ENCODE peak calls at places on chromosomes 1 and 21, in five cellular contexts. T is fibroblast of lung, E is heart left ventricle, O is kidney epithelial cell, K is endodermal cell. H is an unnamed sample.

GRCh38 chr1:241605146-241605805 is 34.9 kb downstream of the CHML start:
- DNase-seq in O (no peak), T (no peak), K (peak), E (no peak), H (no peak)

GRCh38 chr1:13911697-13912619 is 212.0 kb downstream of the PRDM2 start:
- DNase-seq in K (no peak), E (no peak), O (no peak), T (no peak), H (no peak)

GRCh38 chr1:93774707-93775106 is 93.1 kb upstream of the BCAR3 start:
- DNase-seq in K (no peak), E (no peak), T (peak), O (no peak), H (no peak)

GRCh38 chr1:115179397-115179835 is 90.1 kb upstream of the TSPAN2 start:
- DNase-seq in E (no peak), T (peak), O (peak), K (no peak), H (peak)

GRCh38 chr1:224707849-224708725 is 92.0 kb downstream of the CNIH3 start:
- DNase-seq in K (no peak), O (no peak), T (peak), E (no peak), H (peak)

GRCh38 chr1:171740987-171741871 is 636 bp downstream of the VAMP4 start:
- DNase-seq in K (peak), T (peak), O (no peak), E (peak), H (peak)

GRCh38 chr1:40792036-40792435 is 8.4 kb downstream of the KCNQ4 start:
- DNase-seq in E (no peak), T (no peak), K (no peak), O (no peak), H (no peak)

GRCh38 chr1:6475381-6476133 is 9.6 kb upstream of the TNFRSF25 start:
- DNase-seq in O (no peak), T (no peak), K (peak), E (peak), H (no peak)

GRCh38 chr1:19384113-19384512 is 72.0 kb downstream of the SLC66A1 start:
- DNase-seq in K (no peak), O (no peak), E (peak), T (peak), H (peak)

GRCh38 chr1:218479436-218480115 is 134.4 kb downstream of the TGFB2 start:
- DNase-seq in T (peak), E (no peak), K (no peak), O (no peak), H (no peak)

GRCh38 chr21:45534591-45535331 is 7.5 kb downstream of the SLC19A1 start:
- DNase-seq in K (peak), T (peak), E (peak), O (no peak), H (no peak)

GRCh38 chr1:197994907-197995407 is 77.8 kb downstream of the LHX9 start:
- DNase-seq in T (no peak), K (no peak), E (no peak), O (peak), H (no peak)

GRCh38 chr1:204072951-204073836 is at the start of gene SOX13:
- DNase-seq in E (peak), T (peak), K (peak), O (peak), H (peak)

GRCh38 chr1:7526196-7526866 is 244.8 kb upstream of the VAMP3 start:
- DNase-seq in T (peak), E (no peak), O (no peak), K (no peak), H (no peak)

GRCh38 chr21:31766895-31767294 is 35.0 kb upstream of the SCAF4 start:
- DNase-seq in O (no peak), T (no peak), K (no peak), E (no peak), H (no peak)

GRCh38 chr1:88697503-88697902 is 13.4 kb downstream of the PKN2 start:
- DNase-seq in O (no peak), K (no peak), E (no peak), T (peak), H (peak)

GRCh38 chr21:42735944-42736343 is 82.5 kb downstream of the PDE9A start:
- DNase-seq in K (peak), E (no peak), O (no peak), T (no peak), H (no peak)

GRCh38 chr1:67840449-67840848 is 7.2 kb upstream of the GNG12 start:
- DNase-seq in O (peak), E (no peak), K (no peak), T (peak), H (peak)

GRCh38 chr1:203069028-203069804 is 16.6 kb downstream of the MYOG start:
- DNase-seq in E (peak), O (no peak), K (no peak), T (no peak), H (peak)

GRCh38 chr21:25638634-25639166 is 358 bp upstream of the JAM2 start:
- DNase-seq in T (peak), E (no peak), O (no peak), K (no peak), H (peak)

GRCh38 chr21:25643486-25643885 is 4.4 kb downstream of the JAM2 start:
- DNase-seq in K (no peak), O (no peak), E (no peak), T (no peak), H (no peak)

GRCh38 chr21:25639922-25640670 is 1.0 kb downstream of the JAM2 start:
- DNase-seq in T (peak), O (no peak), K (peak), E (peak), H (no peak)

GRCh38 chr21:25639167-25639921 is at the start of gene JAM2:
- DNase-seq in K (peak), T (peak), O (no peak), E (peak), H (no peak)

GRCh38 chr21:25640671-25641292 is 1.7 kb downstream of the JAM2 start:
- DNase-seq in E (no peak), O (no peak), T (no peak), K (no peak), H (peak)
- H3K4me3 ChIP-seq in E (peak), O (no peak), T (peak), K (peak), H (peak)

GRCh38 chr1:201433609-201434008 is 12.1 kb upstream of the TNNI1 start:
- DNase-seq in T (no peak), O (no peak), K (no peak), E (no peak), H (no peak)
- TF ChIP-seq CTCF in T (no peak), O (no peak), K (no peak), E (no peak), H (no peak)

GRCh38 chr1:23485002-23485332 is 988 bp upstream of the ASAP3 start:
- DNase-seq in T (no peak), E (no peak), K (no peak), O (no peak), H (no peak)
- H3K4me3 ChIP-seq in T (peak), E (peak), K (peak), O (no peak), H (peak)

GRCh38 chr1:103326595-103326994 is 198.9 kb upstream of the RNPC3 start:
- DNase-seq in O (no peak), E (no peak), T (peak), K (no peak), H (no peak)
- TF ChIP-seq CTCF in O (no peak), E (no peak), T (no peak), K (no peak), H (no peak)

GRCh38 chr1:11653101-11653601 is 1.1 kb downstream of the FBXO2 start:
- DNase-seq in O (no peak), E (no peak), K (peak), T (peak), H (no peak)

GRCh38 chr1:11655263-11656079 is 794 bp downstream of the FBXO44 start:
- DNase-seq in K (peak), O (no peak), T (no peak), E (no peak), H (no peak)

GRCh38 chr1:11652203-11652780 is 1.9 kb downstream of the FBXO2 start:
- DNase-seq in K (no peak), O (no peak), E (no peak), T (no peak), H (no peak)

GRCh38 chr1:11654571-11655262 is at the start of gene FBXO44:
- DNase-seq in T (no peak), E (peak), O (no peak), K (peak), H (peak)

DNA sequence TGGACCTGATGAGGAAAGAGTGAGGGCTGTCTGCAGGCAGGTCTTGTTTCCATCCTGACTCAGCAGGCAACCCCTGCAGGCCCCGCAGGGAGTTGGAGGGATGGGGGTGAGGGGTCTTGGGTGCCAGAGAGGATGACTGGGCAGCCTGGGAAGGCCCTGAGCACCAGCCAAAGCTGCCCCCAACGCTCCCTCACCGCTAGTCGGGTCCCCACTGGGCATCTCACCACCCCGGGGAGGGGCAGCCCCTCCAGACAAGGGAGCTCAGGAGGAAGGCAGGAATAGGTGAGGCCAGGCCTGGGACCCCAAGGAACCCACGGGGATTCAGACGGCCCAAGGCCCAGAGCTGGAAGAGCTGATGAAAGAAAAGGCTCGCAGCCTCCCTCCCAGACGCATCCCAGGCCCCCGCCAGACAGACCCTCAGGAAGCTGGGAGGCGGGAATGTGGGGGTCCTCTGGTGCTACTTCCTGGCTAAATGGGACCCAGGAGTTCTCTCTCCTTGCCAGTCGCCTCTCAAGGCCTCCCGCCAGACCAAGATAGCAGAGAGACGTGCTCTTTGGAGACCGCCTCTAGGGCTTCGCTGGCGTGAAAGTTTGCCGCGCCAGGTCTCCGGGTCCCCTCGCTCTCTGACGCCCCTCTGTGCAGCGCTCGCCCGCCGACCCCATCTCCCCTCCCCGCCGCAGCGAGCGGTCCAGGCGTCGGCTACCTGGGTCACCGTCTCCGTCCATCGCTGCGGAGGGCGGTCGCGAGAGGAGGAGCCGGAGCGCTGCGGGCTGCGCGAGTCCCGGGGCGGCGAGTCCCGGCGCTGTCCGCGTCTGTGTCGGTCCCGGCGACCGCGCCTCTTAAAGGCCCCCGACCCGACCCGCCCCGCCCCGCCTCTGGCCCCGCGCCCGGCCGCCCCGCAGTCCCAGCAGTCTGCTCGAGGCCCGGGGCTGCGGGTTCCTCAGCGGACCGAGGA is at the start of gene FBXO2:
- DNase-seq in O (no peak), K (peak), T (peak), E (no peak), H (peak)
- H3K4me3 ChIP-seq in O (peak), K (peak), T (peak), E (peak), H (peak)

GRCh38 chr1:152018537-152018936 is 18.3 kb downstream of the S100A11 start:
- DNase-seq in O (no peak), E (no peak), T (no peak), K (peak), H (peak)
- TF ChIP-seq CTCF in O (peak), E (no peak), T (peak), K (peak), H (peak)

GRCh38 chr1:29325675-29326074 is 89.4 kb downstream of the PTPRU start:
- DNase-seq in K (peak), E (peak), T (no peak), O (no peak), H (no peak)
- H3K4me3 ChIP-seq in K (no peak), E (no peak), T (no peak), O (no peak), H (no peak)

GRCh38 chr1:206469411-206469932 is 804 bp upstream of the IKBKE start:
- DNase-seq in O (no peak), K (no peak), T (no peak), E (no peak), H (no peak)

GRCh38 chr1:206469933-206470691 is at the start of gene IKBKE:
- DNase-seq in O (no peak), T (peak), K (peak), E (peak), H (peak)

GRCh38 chr1:206471415-206471801 is 1.1 kb downstream of the IKBKE start:
- DNase-seq in O (no peak), K (no peak), T (no peak), E (no peak), H (no peak)

GRCh38 chr1:206471993-206472392 is 1.7 kb downstream of the IKBKE start:
- DNase-seq in O (no peak), K (no peak), T (no peak), E (no peak), H (no peak)

GRCh38 chr1:206470692-206471414 is 577 bp downstream of the IKBKE start:
- DNase-seq in T (peak), K (peak), O (peak), E (no peak), H (peak)
- TF ChIP-seq CTCF in T (no peak), K (peak), O (no peak), E (no peak), H (no peak)

GRCh38 chr1:209380396-209380795 is 203.1 kb upstream of the CAMK1G start:
- DNase-seq in O (no peak), E (no peak), K (no peak), T (no peak), H (no peak)

GRCh38 chr1:209383907-209384709 is 199.4 kb upstream of the CAMK1G start:
- DNase-seq in K (peak), O (no peak), E (no peak), T (no peak), H (no peak)

GRCh38 chr1:209383422-209383821 is 200.1 kb upstream of the CAMK1G start:
- DNase-seq in T (no peak), E (no peak), K (no peak), O (no peak), H (no peak)

GRCh38 chr1:209384710-209385550 is 198.6 kb upstream of the CAMK1G start:
- DNase-seq in O (no peak), K (no peak), E (no peak), T (no peak), H (no peak)

DNA sequence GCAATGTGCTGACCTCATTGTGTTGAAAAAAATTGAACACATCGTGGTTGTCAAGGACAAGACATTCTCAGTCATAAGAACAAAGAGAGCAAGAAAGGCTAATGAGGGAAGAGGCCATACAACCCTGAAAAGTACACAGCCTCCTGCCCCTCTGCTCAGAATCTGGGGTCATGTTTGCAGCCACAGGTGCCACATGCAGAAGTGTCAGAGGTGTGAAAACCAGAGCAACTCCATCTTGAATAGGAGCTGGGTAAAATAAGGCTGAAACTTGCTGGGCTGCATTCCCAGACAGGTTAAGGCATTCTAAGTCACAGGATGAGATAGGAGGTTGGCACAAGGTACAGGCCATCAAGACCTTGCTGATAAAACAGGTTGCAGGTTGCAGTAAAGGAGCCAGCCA is 200.8 kb upstream of the CAMK1G start:
- DNase-seq in K (no peak), E (no peak), O (no peak), T (no peak), H (no peak)
- H3K4me3 ChIP-seq in K (no peak), E (no peak), O (no peak), T (no peak), H (no peak)

GRCh38 chr1:116556289-116557006 is 14.4 kb downstream of the CD58 start:
- DNase-seq in K (no peak), O (no peak), E (no peak), T (peak), H (peak)
- TF ChIP-seq CTCF in K (no peak), O (no peak), E (no peak), T (no peak), H (no peak)